ENCODE peak calls at places on chromosomes 5 and 9, in nine cellular contexts. L, N, O, C, K, J, V, Z and D are unnamed samples.

GRCh38 chr5:115559524-115559923 is 14.9 kb upstream of the FEM1C start:
- DNase-seq in Z (no peak), O (peak; percentile 72), V (no peak), J (no peak), N (peak; percentile 85), L (peak; percentile 56), K (no peak), C (no peak), D (peak; percentile 92)

GRCh38 chr5:53934126-53934856 is 373.9 kb downstream of the NDUFS4 start:
- DNase-seq in J (no peak), Z (no peak), C (no peak), N (peak; percentile 92), V (peak; percentile 26), L (peak; percentile 21), K (no peak), O (peak; percentile 65), D (peak; percentile 51)

GRCh38 chr5:138054863-138055558 is 22.1 kb upstream of the FAM13B start:
- DNase-seq in V (no peak), K (no peak), J (no peak), L (no peak), Z (no peak), N (no peak), O (peak; percentile 27), C (no peak), D (peak; percentile 33)

GRCh38 chr9:131630206-131630831 is 85.0 kb downstream of the PRRT1B start:
- DNase-seq in C (no peak), L (no peak), N (no peak), V (no peak), K (no peak), Z (no peak), J (peak; percentile 67), O (no peak), D (no peak)

GRCh38 chr9:80028501-80028900 is 456.7 kb downstream of the TLE4 start:
- DNase-seq in L (no peak), O (peak; percentile 6), C (no peak), V (peak; percentile 18), J (no peak), K (no peak), N (peak; percentile 30), Z (no peak), D (no peak)

GRCh38 chr5:76376141-76376900 is 26.8 kb upstream of the IQGAP2 start:
- DNase-seq in N (peak; percentile 67), J (no peak), O (peak; percentile 49), K (no peak), C (no peak), V (no peak), L (no peak), Z (no peak), D (peak; percentile 13)

GRCh38 chr9:120182011-120182410 is 398.0 kb downstream of the CDK5RAP2 start:
- DNase-seq in V (no peak), K (no peak), O (no peak), Z (no peak), C (no peak), L (no peak), J (no peak), N (no peak), D (no peak)

GRCh38 chr5:177064500-177065277 is 22.0 kb upstream of the FGFR4 start:
- DNase-seq in N (no peak), V (no peak), J (no peak), L (no peak), O (no peak), C (no peak), Z (no peak), K (no peak), D (no peak)

GRCh38 chr5:127909078-127909477 is 174.5 kb upstream of the SLC12A2 start:
- DNase-seq in N (peak; percentile 56), V (peak; percentile 56), L (peak; percentile 50), J (peak; percentile 38), K (no peak), Z (no peak), C (no peak), O (peak; percentile 66), D (peak; percentile 64)

GRCh38 chr9:130561056-130561455 is 18.3 kb upstream of the FUBP3 start:
- DNase-seq in J (no peak), O (no peak), N (no peak), L (no peak), K (no peak), C (no peak), Z (no peak), V (no peak), D (no peak)

GRCh38 chr5:136018814-136019777 is 9.7 kb upstream of the TGFBI start:
- DNase-seq in N (peak; percentile 98), C (no peak), J (no peak), L (peak; percentile 98), V (peak; percentile 100), O (peak; percentile 98), K (no peak), Z (no peak), D (peak; percentile 97)

GRCh38 chr9:23587903-23588302 is 238.1 kb downstream of the ELAVL2 start:
- DNase-seq in Z (no peak), L (no peak), J (no peak), V (no peak), K (no peak), N (no peak), O (no peak), C (no peak), D (no peak)

GRCh38 chr5:58188287-58188651 is 271.6 kb downstream of the PLK2 start:
- DNase-seq in C (no peak), N (peak; percentile 83), V (peak; percentile 30), J (no peak), K (no peak), Z (no peak), L (peak; percentile 56), O (peak; percentile 97), D (peak; percentile 97)

GRCh38 chr9:129962376-129962765 is 80.6 kb downstream of the FNBP1 start:
- DNase-seq in N (peak; percentile 22), C (no peak), O (no peak), Z (no peak), V (peak; percentile 23), L (no peak), K (no peak), J (no peak), D (no peak)

GRCh38 chr5:39605145-39605544 is 180.4 kb upstream of the DAB2 start:
- DNase-seq in L (no peak), Z (no peak), O (no peak), V (no peak), C (no peak), K (no peak), N (no peak), J (no peak), D (no peak)

GRCh38 chr5:170070556-170071412 is 34.9 kb upstream of the FOXI1 start:
- DNase-seq in Z (peak; percentile 19), L (peak; percentile 42), C (no peak), K (peak; percentile 16), V (peak; percentile 46), O (peak; percentile 47), J (no peak), N (peak; percentile 51), D (peak; percentile 65)

GRCh38 chr5:74665246-74665645 is 19.8 kb upstream of the HEXB start:
- DNase-seq in J (no peak), V (peak; percentile 30), N (no peak), K (no peak), L (no peak), C (no peak), O (no peak), Z (no peak), D (no peak)

GRCh38 chr5:175859916-175860315 is 11.5 kb upstream of the CPLX2 start:
- DNase-seq in L (no peak), K (no peak), O (no peak), J (no peak), Z (no peak), V (no peak), C (no peak), N (no peak), D (no peak)

GRCh38 chr9:80873861-80874260 is 815.5 kb downstream of the TLE1 start:
- DNase-seq in N (peak; percentile 58), K (no peak), L (no peak), Z (no peak), C (no peak), V (peak; percentile 55), J (no peak), O (peak; percentile 52), D (peak; percentile 57)

GRCh38 chr9:135275926-135276289 is 188.4 kb downstream of the OLFM1 start:
- DNase-seq in V (no peak), K (no peak), N (no peak), Z (no peak), C (no peak), L (no peak), O (no peak), J (no peak), D (no peak)

GRCh38 chr5:80282054-80282453 is 26.2 kb upstream of the SERINC5 start:
- DNase-seq in L (no peak), C (no peak), J (no peak), V (no peak), Z (no peak), N (peak; percentile 3), O (no peak), K (no peak), D (no peak)

GRCh38 chr5:146731909-146732659 is 146.5 kb downstream of the PPP2R2B start:
- DNase-seq in L (peak; percentile 94), V (peak; percentile 85), K (no peak), Z (no peak), N (peak; percentile 86), O (peak; percentile 93), J (no peak), C (no peak), D (peak; percentile 97)

GRCh38 chr9:3824589-3824988 is 298.8 kb upstream of the RFX3 start:
- DNase-seq in N (peak; percentile 21), O (no peak), K (no peak), J (no peak), V (peak; percentile 71), Z (no peak), C (no peak), L (no peak), D (no peak)